ENCODE peak calls at places on chromosomes 5 and 9, in nine cellular contexts. V is GM23248; W is cardiac muscle cell; F is CD8-positive, alpha-beta memory T cell; S is HepG2; R is GM12878; B is pancreas; Q is HCT116; G is PC-9. T is an unnamed sample. For H3K36me3, the result is how much of the 10 kb centered on the place peaks cover.

GRCh38 chr5:170273968-170274710 is 23.4 kb downstream of the LCP2 start:
- DNase-seq in F (peak), W (peak), G (no peak), R (no peak), S (no peak), B (no peak), Q (peak), V (peak), T (peak)

GRCh38 chr5:179699640-179700298 is 1.0 kb downstream of the CANX start:
- DNase-seq in B (peak), Q (no peak), V (peak), S (peak), W (no peak), F (no peak), G (no peak), R (no peak), T (peak)

GRCh38 chr5:160508780-160509361 is 87.2 kb downstream of the PTTG1 start:
- DNase-seq in G (peak), W (peak), S (peak), V (peak), R (peak), F (peak), B (peak), Q (peak), T (peak)

GRCh38 chr9:84173961-84174360 is 166.6 kb downstream of the SLC28A3 start:
- DNase-seq in Q (no peak), G (no peak), W (no peak), B (no peak), S (no peak), R (no peak), V (no peak), F (no peak), T (no peak)

GRCh38 chr5:115586525-115587146 is 15.6 kb downstream of the TICAM2 start:
- DNase-seq in F (peak), V (peak), Q (no peak), W (peak), S (peak), R (no peak), B (no peak), G (no peak), T (peak)

GRCh38 chr5:71816307-71816706 is 97.2 kb downstream of the CARTPT start:
- DNase-seq in F (no peak), Q (no peak), B (no peak), V (no peak), G (peak), R (no peak), W (no peak), S (no peak), T (no peak)

GRCh38 chr9:32010322-32010721 is 374.1 kb upstream of the ACO1 start:
- DNase-seq in R (no peak), B (no peak), G (no peak), W (no peak), Q (no peak), S (no peak), V (no peak), F (no peak), T (no peak)

GRCh38 chr5:107135391-107135790 is 535.3 kb downstream of the EFNA5 start:
- DNase-seq in G (peak), Q (no peak), F (no peak), V (peak), R (no peak), B (no peak), S (no peak), W (no peak), T (no peak)

GRCh38 chr5:137733011-137733410 is 2.9 kb downstream of the KLHL3 start:
- DNase-seq in S (no peak), V (no peak), Q (no peak), G (peak), B (no peak), R (no peak), W (no peak), F (no peak), T (no peak)

GRCh38 chr9:112858625-112859147 is 32.0 kb downstream of the SLC46A2 start:
- DNase-seq in R (peak), B (no peak), F (no peak), V (peak), W (no peak), Q (no peak), G (no peak), S (no peak), T (no peak)
- H3K27ac ChIP-seq in R (peak), B (no peak), F (no peak), V (peak), W (no peak), Q (no peak), G (no peak), S (no peak), T (no peak)

DNA sequence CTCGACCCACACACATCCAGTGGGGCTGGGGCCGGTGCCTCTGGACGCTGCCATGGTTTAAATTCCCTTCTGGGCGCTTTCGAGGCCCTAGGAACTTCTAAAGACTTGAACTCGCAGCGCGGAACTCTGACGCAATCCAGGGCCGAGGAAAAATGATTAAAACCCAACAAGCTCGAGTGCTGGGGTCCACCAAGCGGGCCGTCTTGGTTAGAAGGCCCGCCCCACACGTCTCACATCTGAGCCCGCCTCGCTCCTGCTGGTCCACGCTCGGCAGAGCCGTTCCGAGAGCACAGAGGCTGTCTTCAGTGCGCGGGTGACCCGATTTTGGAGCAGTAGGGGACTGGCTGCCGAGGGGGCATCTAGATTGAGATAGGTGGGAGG is 1.5 kb downstream of the CRHBP start:
- DNase-seq in G (no peak), W (no peak), Q (no peak), B (no peak), R (no peak), V (no peak), F (no peak), S (no peak), T (no peak)
- H3K4me3 ChIP-seq in G (no peak), W (peak), Q (no peak), B (no peak), R (no peak), V (no peak), F (no peak), S (no peak), T (no peak)

GRCh38 chr9:33129886-33130284 is 37.3 kb downstream of the B4GALT1 start:
- DNase-seq in Q (no peak), R (no peak), B (peak), V (no peak), W (no peak), F (no peak), G (peak), S (no peak), T (no peak)
- H3K36me3 ChIP-seq in Q (under half), R (under half), B (under half), V (under half), W (under half), F (under half), G (under half), S (under half), T (under half)

GRCh38 chr5:157947156-157947555 is 88.2 kb upstream of the CLINT1 start:
- DNase-seq in R (no peak), S (no peak), V (no peak), B (no peak), Q (no peak), W (no peak), F (no peak), G (no peak), T (no peak)

GRCh38 chr5:157951673-157952373 is 92.9 kb upstream of the CLINT1 start:
- DNase-seq in R (no peak), G (no peak), B (no peak), V (no peak), S (no peak), W (no peak), Q (no peak), F (no peak), T (no peak)

GRCh38 chr5:157952374-157952685 is 93.4 kb upstream of the CLINT1 start:
- DNase-seq in S (no peak), G (no peak), B (no peak), W (no peak), R (no peak), F (no peak), Q (no peak), V (no peak), T (no peak)

GRCh38 chr5:157949520-157949919 is 90.6 kb upstream of the CLINT1 start:
- DNase-seq in W (no peak), G (no peak), V (no peak), R (no peak), Q (no peak), B (no peak), F (no peak), S (peak), T (no peak)

DNA sequence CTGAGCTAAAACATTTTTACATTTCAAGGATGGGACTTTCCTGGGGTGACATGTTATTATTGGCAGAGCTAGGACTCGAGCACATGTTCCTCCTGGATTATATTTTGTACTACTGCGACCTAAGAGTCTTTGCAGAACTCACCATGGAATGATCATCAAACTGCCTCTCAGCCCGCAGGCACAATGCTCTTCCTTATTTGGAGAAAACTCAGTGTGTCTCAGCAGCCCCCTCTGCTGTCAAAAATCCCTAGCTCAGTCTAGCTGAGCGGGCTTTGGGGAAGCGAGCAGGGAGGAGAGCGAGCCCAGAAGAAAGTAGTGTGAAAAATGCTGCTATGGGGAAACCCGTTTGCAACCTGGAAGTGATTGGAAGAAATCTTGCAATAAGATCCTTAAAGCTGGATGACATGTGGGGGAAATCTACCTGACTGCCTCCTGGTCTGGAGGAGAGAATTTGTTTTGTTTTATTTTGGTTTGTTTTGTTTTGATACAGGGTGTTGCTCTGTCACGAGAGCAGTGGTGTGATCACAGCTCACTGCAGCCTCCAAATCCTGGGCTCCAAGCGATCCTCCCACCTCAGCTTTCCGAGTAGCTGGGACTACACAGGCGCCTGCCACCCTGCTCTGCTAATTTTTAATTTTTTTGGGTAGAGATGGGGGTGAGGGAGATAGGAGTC is 89.9 kb upstream of the CLINT1 start:
- DNase-seq in B (peak), G (peak), W (peak), R (peak), F (peak), S (peak), Q (peak), V (peak), T (peak)
- H3K27ac ChIP-seq in B (no peak), G (no peak), W (peak), R (no peak), F (no peak), S (no peak), Q (no peak), V (peak), T (no peak)

GRCh38 chr5:88503065-88503394 is 234.4 kb upstream of the TMEM161B start:
- DNase-seq in S (no peak), Q (no peak), F (no peak), R (no peak), W (no peak), G (no peak), B (no peak), V (no peak), T (no peak)
- H3K4me3 ChIP-seq in S (peak), Q (no peak), F (peak), R (peak), W (no peak), G (no peak), B (no peak), V (peak), T (peak)

GRCh38 chr5:140664353-140665119 is at the start of gene WDR55:
- DNase-seq in W (peak), G (peak), S (peak), B (peak), V (peak), Q (peak), R (peak), F (peak), T (peak)
- H3K36me3 ChIP-seq in W (under half), G (under half), S (under half), B (under half), V (under half), Q (half or more), R (under half), F (under half), T (under half)

GRCh38 chr9:35095175-35095574 is 1.2 kb downstream of the PIGO start:
- DNase-seq in W (no peak), Q (no peak), R (no peak), F (no peak), S (no peak), B (no peak), V (no peak), G (no peak), T (no peak)

GRCh38 chr9:35096035-35096849 is at the start of gene PIGO:
- DNase-seq in F (peak), S (peak), B (peak), Q (peak), V (peak), R (no peak), W (peak), G (peak), T (peak)

DNA sequence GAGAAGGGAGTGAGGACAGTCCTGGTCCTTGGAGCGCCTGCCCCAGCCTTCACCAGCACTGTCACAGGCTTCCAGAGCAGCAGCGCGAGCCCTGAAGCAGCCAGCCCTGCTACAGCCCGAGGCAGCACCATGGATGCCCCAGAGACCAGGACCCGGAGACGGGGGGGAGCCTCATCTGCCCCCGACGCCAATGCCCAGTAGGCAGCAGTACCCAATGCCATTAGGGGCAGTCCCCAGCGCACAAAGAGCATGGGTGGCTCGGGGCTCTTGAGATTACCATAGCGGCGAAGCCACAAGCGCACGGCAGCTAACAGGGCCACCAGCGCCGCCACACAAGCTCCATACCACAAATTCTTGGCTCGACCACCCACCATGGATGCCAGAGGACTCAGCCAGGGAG is 4.9 kb downstream of the PIGO start:
- DNase-seq in R (no peak), B (no peak), S (no peak), Q (no peak), W (no peak), F (no peak), V (no peak), G (no peak), T (no peak)
- H3K27ac ChIP-seq in R (no peak), B (no peak), S (no peak), Q (no peak), W (no peak), F (no peak), V (no peak), G (no peak), T (no peak)

DNA sequence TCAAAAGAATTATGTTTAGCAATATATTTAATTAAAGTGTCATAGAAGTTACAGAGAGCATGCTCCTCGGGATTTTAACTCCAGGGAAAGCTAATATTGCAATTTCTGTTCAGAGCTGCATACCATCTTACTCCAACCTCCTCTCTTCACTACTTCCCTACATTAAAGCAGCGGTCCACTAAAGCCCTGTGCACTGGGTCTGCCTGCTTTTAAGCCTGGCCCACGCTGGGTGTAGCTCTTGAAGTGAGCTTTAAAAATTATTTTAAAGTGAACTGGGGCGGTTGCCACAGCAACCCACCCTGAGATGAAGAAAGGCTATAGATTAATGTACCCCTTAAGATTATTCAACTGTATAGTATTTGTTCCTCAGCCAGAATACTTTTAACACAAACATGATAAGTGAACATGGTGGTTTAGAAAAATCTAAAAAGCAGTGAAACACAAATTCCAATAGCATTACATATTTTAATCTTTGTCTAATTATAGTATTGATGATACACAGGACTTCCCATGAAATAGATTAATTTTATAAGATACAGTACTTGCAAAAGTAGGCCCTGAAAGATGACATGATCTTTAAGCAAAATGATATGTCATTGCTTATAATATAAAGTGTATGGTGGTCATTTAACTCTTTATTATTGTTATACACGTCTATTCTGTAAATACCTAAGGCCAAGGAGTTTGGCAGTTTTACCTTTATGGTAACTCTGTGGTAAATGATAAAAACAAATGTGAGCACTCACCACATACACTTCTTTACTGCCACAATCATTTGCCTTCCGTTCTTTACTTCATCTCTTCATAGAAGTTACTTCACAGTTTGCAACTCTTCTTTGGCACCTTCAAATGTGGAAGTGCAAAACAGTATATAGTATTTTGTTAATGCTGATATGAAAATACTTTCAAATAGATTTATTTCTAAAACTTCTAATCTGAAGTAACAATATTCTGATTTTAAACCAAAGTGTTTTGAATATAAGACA is 4.1 kb upstream of the MEF2C start:
- DNase-seq in R (no peak), B (no peak), S (no peak), V (peak), W (no peak), F (no peak), Q (no peak), G (no peak), T (no peak)
- H3K4me3 ChIP-seq in R (peak), B (no peak), S (no peak), V (peak), W (no peak), F (no peak), Q (no peak), G (no peak), T (no peak)

DNA sequence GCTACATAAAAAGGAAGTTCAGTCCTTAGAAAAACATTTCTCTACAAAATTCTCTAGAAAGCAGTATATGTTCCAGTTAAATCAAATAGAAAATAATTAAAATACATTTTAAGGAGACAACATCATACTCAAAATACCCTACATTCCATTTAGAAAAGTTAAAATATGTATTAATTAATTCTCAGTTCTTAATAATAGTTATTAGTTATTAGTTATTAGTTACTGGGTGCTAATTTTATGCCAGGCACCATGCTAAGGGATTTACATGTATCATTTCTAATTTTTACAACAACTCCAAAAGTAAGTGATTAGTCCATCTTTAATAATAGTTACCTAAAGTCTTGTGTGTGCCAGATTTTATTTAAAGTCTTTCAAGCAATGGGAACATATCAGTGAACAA is 38.0 kb downstream of the FAM114A2 start:
- DNase-seq in G (no peak), V (no peak), F (no peak), R (no peak), S (no peak), W (no peak), Q (no peak), B (no peak), T (no peak)
- H3K36me3 ChIP-seq in G (under half), V (under half), F (under half), R (under half), S (under half), W (under half), Q (under half), B (under half), T (half or more)

T was measured in naive thymus-derived CD4-positive, alpha-beta T cell.